ENCODE peak calls at places on chromosome X, in eight cellular contexts. E is SJSA1; H is MCF 10A; M is effector memory CD8-positive, alpha-beta T cell; U is B cell; N is AG09319; X is neural crest cell; I is glomerular endothelial cell. Z is an unnamed sample.

GRCh38 chrX:2266445-2267349 is 234.1 kb downstream of the DHRSX start:
- DNase-seq in E (no peak), M (no peak), H (no peak), U (no peak), X (no peak), N (no peak), I (no peak), Z (no peak)

GRCh38 chrX:23341452-23341851 is 6.8 kb downstream of the PTCHD1 start:
- DNase-seq in H (no peak), N (no peak), E (no peak), U (no peak), M (no peak), I (no peak), X (no peak), Z (no peak)

GRCh38 chrX:16114640-16115039 is 8.7 kb upstream of the GRPR start:
- DNase-seq in E (peak; percentile 53), M (no peak), H (peak; percentile 22), I (no peak), U (no peak), X (no peak), N (peak; percentile 45), Z (no peak)

GRCh38 chrX:318739-319578 is at the start of gene GTPBP6:
- DNase-seq in N (peak; percentile 99), M (peak; percentile 98), I (peak; percentile 91), U (peak; percentile 100), E (peak; percentile 99), H (peak; percentile 99), X (peak; percentile 93), Z (peak; percentile 97)

GRCh38 chrX:30812326-30812725 is 76.7 kb downstream of the TAB3 start:
- DNase-seq in E (no peak), U (no peak), M (no peak), X (no peak), N (no peak), I (no peak), H (no peak), Z (no peak)

GRCh38 chrX:111854778-111855490 is 21.0 kb upstream of the TRPC5OS start:
- DNase-seq in E (no peak), H (peak; percentile 19), X (no peak), M (no peak), U (no peak), N (no peak), I (no peak), Z (no peak)

GRCh38 chrX:53190363-53190960 is 34.5 kb downstream of the KDM5C start:
- DNase-seq in U (no peak), M (no peak), I (no peak), X (no peak), E (no peak), H (peak; percentile 11), N (no peak), Z (no peak)

GRCh38 chrX:150544222-150544787 is 24.1 kb upstream of the MTM1 start:
- DNase-seq in X (no peak), U (no peak), M (no peak), H (peak; percentile 45), E (no peak), I (no peak), N (no peak), Z (no peak)

GRCh38 chrX:53048169-53049126 is at the start of gene GPR173:
- DNase-seq in X (peak; percentile 35), E (peak; percentile 52), U (no peak), H (peak; percentile 34), I (no peak), M (no peak), N (peak; percentile 41), Z (no peak)

GRCh38 chrX:3360881-3361280 is 14.4 kb upstream of the MXRA5 start:
- DNase-seq in I (no peak), E (no peak), N (no peak), M (no peak), U (no peak), H (no peak), X (no peak), Z (no peak)

GRCh38 chrX:107493141-107493540 is 43.7 kb downstream of the FRMPD3 start:
- DNase-seq in M (no peak), N (no peak), I (no peak), H (no peak), U (no peak), X (no peak), E (no peak), Z (no peak)

GRCh38 chrX:68433981-68434299 is 645 bp upstream of the OPHN1 start:
- DNase-seq in U (no peak), I (no peak), N (no peak), H (no peak), M (no peak), E (no peak), X (peak; percentile 1), Z (no peak)

GRCh38 chrX:153055827-153056748 is at the start of gene PNMA3:
- DNase-seq in N (no peak), E (no peak), U (no peak), I (no peak), X (peak; percentile 25), H (no peak), M (no peak), Z (no peak)

GRCh38 chrX:54640721-54641120 is 110.7 kb downstream of the GNL3L start:
- DNase-seq in N (peak; percentile 10), M (no peak), X (no peak), H (peak; percentile 0), I (no peak), U (no peak), E (no peak), Z (no peak)

GRCh38 chrX:153728951-153729631 is 4.4 kb downstream of the ABCD1 start:
- DNase-seq in E (no peak), X (no peak), I (no peak), U (no peak), N (no peak), M (no peak), H (no peak), Z (no peak)

GRCh38 chrX:38277136-38277535 is 50.2 kb downstream of the RPGR start:
- DNase-seq in U (no peak), I (no peak), X (no peak), M (no peak), N (no peak), E (no peak), H (no peak), Z (no peak)

GRCh38 chrX:71577682-71578081 is 555 bp upstream of the GCNA start:
- DNase-seq in U (no peak), X (no peak), M (no peak), H (no peak), I (no peak), N (no peak), E (no peak), Z (no peak)

GRCh38 chrX:9927638-9928037 is 39.5 kb upstream of the CLDN34 start:
- DNase-seq in X (no peak), H (no peak), N (no peak), U (no peak), E (no peak), M (no peak), I (no peak), Z (no peak)

GRCh38 chrX:139828037-139828436 is 104.8 kb downstream of the ATP11C start:
- DNase-seq in H (no peak), N (no peak), U (no peak), X (no peak), E (no peak), I (no peak), M (no peak), Z (no peak)

GRCh38 chrX:151796576-151796975 is 62.0 kb downstream of the CNGA2 start:
- DNase-seq in X (no peak), I (no peak), M (no peak), H (peak; percentile 72), N (no peak), U (no peak), E (no peak), Z (no peak)

GRCh38 chrX:100975212-100975611 is 5.7 kb downstream of the ARL13A start:
- DNase-seq in M (no peak), X (no peak), H (no peak), U (no peak), I (no peak), N (no peak), E (no peak), Z (no peak)

GRCh38 chrX:39633293-39633692 is 464.5 kb downstream of the BCOR start:
- DNase-seq in M (no peak), U (no peak), H (peak; percentile 16), I (no peak), E (no peak), X (no peak), N (no peak), Z (no peak)

GRCh38 chrX:47321978-47322377 is 48.4 kb upstream of the ZNF157 start:
- DNase-seq in X (peak; percentile 2), E (no peak), U (no peak), I (no peak), N (no peak), H (no peak), M (no peak), Z (no peak)

Z was measured in SK-N-MC.